ENCODE peak calls at places on chromosomes 11 and 22, in nine cellular contexts. Z is esophagus squamous epithelium; N is heart right ventricle; I is fibroblast of lung; F is CD4-positive, alpha-beta memory T cell; C is effector memory CD4-positive, alpha-beta T cell; T is right cardiac atrium; U is cardiac muscle cell; M is iPS DF 6.9. H is an unnamed sample.

GRCh38 chr11:73200256-73200655 is 17.8 kb upstream of the P2RY2 start:
- DNase-seq in Z (no peak), N (no peak), I (no peak), F (no peak), C (no peak), T (no peak), U (no peak), M (no peak), H (no peak)

GRCh38 chr11:85756401-85757200 is 54.3 kb downstream of the SYTL2 start:
- DNase-seq in Z (no peak), N (no peak), I (no peak), F (peak; percentile 59), C (peak; percentile 35), T (no peak), U (peak; percentile 35), M (no peak), H (no peak)

GRCh38 chr22:49727191-49727880 is 100.3 kb downstream of the BRD1 start:
- DNase-seq in Z (no peak), N (no peak), I (no peak), F (no peak), C (no peak), T (no peak), U (no peak), M (no peak), H (no peak)

GRCh38 chr11:441418-442274 is at the start of gene ANO9:
- DNase-seq in Z (no peak), N (no peak), I (no peak), F (peak; percentile 49), C (peak; percentile 48), T (peak; percentile 63), U (peak; percentile 17), M (no peak), H (no peak)

GRCh38 chr11:65777821-65778361 is 2.9 kb downstream of the AP5B1 start:
- DNase-seq in Z (no peak), N (no peak), I (no peak), F (no peak), C (no peak), T (no peak), U (no peak), M (no peak), H (no peak)

GRCh38 chr11:117290809-117291396 is at the start of gene BACE1-AS:
- DNase-seq in Z (no peak), N (no peak), I (no peak), F (no peak), C (no peak), T (no peak), U (no peak), M (no peak), H (no peak)

GRCh38 chr11:72446929-72447753 is 12.8 kb upstream of the CLPB start:
- DNase-seq in Z (no peak), N (no peak), I (peak; percentile 73), F (peak; percentile 40), C (no peak), T (no peak), U (peak; percentile 36), M (no peak), H (peak; percentile 77)

GRCh38 chr11:111923351-111923788 is 4.7 kb downstream of the C11orf52 start:
- DNase-seq in Z (no peak), N (no peak), I (peak; percentile 41), F (no peak), C (no peak), T (peak; percentile 81), U (no peak), M (no peak), H (no peak)

GRCh38 chr11:133070790-133071189 is 461.5 kb downstream of the OPCML start:
- DNase-seq in Z (no peak), N (no peak), I (no peak), F (no peak), C (no peak), T (no peak), U (no peak), M (no peak), H (no peak)

GRCh38 chr22:49192857-49193250 is 634.8 kb downstream of the BRD1 start:
- DNase-seq in Z (no peak), N (no peak), I (no peak), F (no peak), C (no peak), T (no peak), U (no peak), M (no peak), H (no peak)

GRCh38 chr11:43987384-43988039 is 45.1 kb downstream of the C11orf96 start:
- DNase-seq in Z (no peak), N (peak; percentile 93), I (peak; percentile 62), F (no peak), C (no peak), T (peak; percentile 97), U (no peak), M (no peak), H (no peak)

GRCh38 chr22:41565403-41566054 is 4.7 kb downstream of the CSDC2 start:
- DNase-seq in Z (no peak), N (no peak), I (peak; percentile 88), F (no peak), C (no peak), T (peak; percentile 73), U (no peak), M (no peak), H (no peak)

GRCh38 chr11:107493117-107493516 is 35.5 kb upstream of the CWF19L2 start:
- DNase-seq in Z (no peak), N (no peak), I (no peak), F (no peak), C (no peak), T (no peak), U (no peak), M (no peak), H (no peak)

DNA sequence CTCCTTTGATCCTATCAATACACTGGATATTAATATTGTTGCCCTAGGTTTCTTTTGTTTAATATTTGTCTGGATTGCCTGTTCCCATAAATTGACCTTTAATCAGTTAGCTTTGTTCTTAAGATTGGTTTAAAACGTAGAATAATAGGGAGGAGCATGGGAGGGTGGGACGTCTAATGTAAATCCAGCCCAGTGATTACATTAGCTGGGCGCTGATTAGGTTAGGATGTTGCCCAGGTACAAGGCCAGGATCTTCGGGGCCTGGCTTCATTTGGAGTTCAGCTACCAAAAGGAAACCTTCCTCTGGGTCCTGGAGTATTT is at the start of gene SRSF8:
- DNase-seq in Z (no peak), N (no peak), I (no peak), F (no peak), C (no peak), T (no peak), U (no peak), M (no peak), H (peak; percentile 28)
- H3K4me3 ChIP-seq in Z (peak within 1 kb of the TSS; percentile 94), N (peak within 1 kb of the TSS; percentile 83), I (peak within 1 kb of the TSS; percentile 92), F (peak within 1 kb of the TSS; percentile 92), C (peak within 1 kb of the TSS; percentile 96), T (peak within 1 kb of the TSS; percentile 82), U (peak within 1 kb of the TSS; percentile 70), M (peak within 1 kb of the TSS; percentile 57), H (peak within 1 kb of the TSS; percentile 60)

DNA sequence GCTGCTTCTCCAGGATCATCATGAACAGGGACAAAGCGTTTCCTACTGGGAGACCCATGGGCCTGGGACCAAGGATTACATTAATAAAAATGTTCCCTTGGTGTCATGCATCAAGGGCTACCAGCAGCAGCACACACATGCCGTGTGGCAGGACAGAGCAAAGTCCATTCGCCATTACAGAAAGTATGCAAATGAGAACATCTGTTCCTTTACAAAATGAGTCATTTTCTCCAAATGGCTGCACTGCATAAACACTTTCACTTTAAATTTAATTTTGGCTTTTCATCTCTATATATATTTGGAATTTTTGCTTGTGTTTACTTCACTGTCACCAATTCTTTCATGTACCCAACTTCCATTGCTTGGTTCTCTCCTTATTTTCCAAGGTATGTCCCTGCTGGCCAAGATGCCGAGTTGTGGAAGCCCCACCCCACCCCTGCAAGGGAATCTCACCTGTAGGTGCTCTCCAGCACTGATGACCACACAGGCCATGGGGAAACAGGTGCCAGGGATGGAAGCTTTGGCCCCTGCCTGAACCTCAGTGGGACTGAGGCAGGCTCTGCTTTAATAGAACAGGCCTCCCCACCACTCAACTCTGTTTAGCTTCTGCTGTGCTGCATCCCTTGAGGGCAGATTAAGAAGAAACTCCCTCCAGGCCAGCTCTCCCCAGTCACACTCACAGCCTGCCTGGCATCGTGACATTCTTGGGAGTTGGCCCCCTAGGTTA is 15.6 kb upstream of the GNAZ start:
- DNase-seq in Z (no peak), N (no peak), I (no peak), F (no peak), C (no peak), T (no peak), U (no peak), M (no peak), H (no peak)
- H3K27me3 ChIP-seq in Z (no peaks in the 10 kb centered on the region), N (no peaks in the 10 kb centered on the region), I (no peaks in the 10 kb centered on the region), F (no peaks in the 10 kb centered on the region), C (no peaks in the 10 kb centered on the region), T (no peaks in the 10 kb centered on the region), U (no peaks in the 10 kb centered on the region), M (no peaks in the 10 kb centered on the region), H (no peaks in the 10 kb centered on the region)

GRCh38 chr22:46776876-46777608 is 14.6 kb downstream of the TBC1D22A start:
- DNase-seq in Z (no peak), N (no peak), I (no peak), F (no peak), C (no peak), T (no peak), U (no peak), M (no peak), H (no peak)
- H3K4me1 ChIP-seq in Z (peaks cover 53% of the 10 kb centered on the region), N (peaks cover 53% of the 10 kb centered on the region), I (peaks cover 2% of the 10 kb centered on the region), F (peaks cover 63% of the 10 kb centered on the region), C (peaks cover 43% of the 10 kb centered on the region), T (peaks cover 10% of the 10 kb centered on the region), U (peaks cover 16% of the 10 kb centered on the region), M (peaks cover 6% of the 10 kb centered on the region), H (no peaks in the 10 kb centered on the region)

GRCh38 chr22:27474112-27474571 is 327.4 kb downstream of the MN1 start:
- DNase-seq in Z (no peak), N (no peak), I (no peak), F (no peak), C (no peak), T (no peak), U (no peak), M (no peak), H (no peak)
- H3K4me3 ChIP-seq in Z (no peak overlapping the region), N (no peak overlapping the region), I (no peak overlapping the region), F (no peak overlapping the region), C (no peak overlapping the region), T (no peak overlapping the region), U (no peak overlapping the region), M (no peak overlapping the region), H (no peak overlapping the region)

DNA sequence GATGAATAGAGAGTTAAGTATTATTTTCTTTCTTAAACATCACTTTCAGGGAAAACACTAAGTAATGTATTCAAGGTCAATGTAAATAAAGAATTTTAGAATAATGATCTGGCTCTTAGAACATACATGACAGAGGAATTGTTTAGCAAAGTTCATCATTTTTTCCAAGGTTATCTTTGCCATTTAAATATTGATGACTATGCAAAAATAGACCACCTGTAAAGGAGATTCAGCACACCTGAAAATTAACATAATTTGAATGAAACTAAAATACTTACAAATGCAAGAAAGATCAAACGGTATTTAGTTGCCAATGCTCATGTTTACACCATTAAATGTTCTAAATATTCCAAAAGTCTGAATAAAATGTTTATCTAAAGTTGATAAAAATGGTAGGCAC is 782.6 kb upstream of the CHORDC1 start:
- DNase-seq in Z (no peak), N (no peak), I (no peak), F (no peak), C (no peak), T (no peak), U (no peak), M (no peak), H (no peak)
- H3K27me3 ChIP-seq in Z (no peaks in the 10 kb centered on the region), N (no peaks in the 10 kb centered on the region), I (no peaks in the 10 kb centered on the region), F (no peaks in the 10 kb centered on the region), C (no peaks in the 10 kb centered on the region), T (no peaks in the 10 kb centered on the region), U (no peaks in the 10 kb centered on the region), M (no peaks in the 10 kb centered on the region), H (no peaks in the 10 kb centered on the region)

GRCh38 chr11:8763070-8763469 is 80.5 kb downstream of the RPL27A start:
- DNase-seq in Z (no peak), N (no peak), I (no peak), F (no peak), C (no peak), T (no peak), U (no peak), M (no peak), H (no peak)
- H3K4me1 ChIP-seq in Z (peaks cover 70% of the 10 kb centered on the region), N (peaks cover 94% of the 10 kb centered on the region), I (peaks cover 25% of the 10 kb centered on the region), F (no peaks in the 10 kb centered on the region), C (no peaks in the 10 kb centered on the region), T (peaks cover 22% of the 10 kb centered on the region), U (no peaks in the 10 kb centered on the region), M (peaks cover 6% of the 10 kb centered on the region), H (peaks cover 28% of the 10 kb centered on the region)

H was measured in HAP-1.